ENCODE peak calls at places on chromosomes 13 and 19, in four cellular contexts. K is GM12865, C is SW480, P is HEK293T. A is an unnamed sample.

GRCh38 chr19:6092329-6093286 is 17.7 kb downstream of the RFX2 start:
- DNase-seq in K (peak), C (peak), P (peak), A (no peak)

GRCh38 chr13:47241446-47241845 is 344.6 kb upstream of the HTR2A start:
- DNase-seq in K (no peak), C (peak), P (no peak), A (no peak)

GRCh38 chr13:93286047-93286446 is 59.4 kb downstream of the GPC6 start:
- DNase-seq in K (no peak), C (no peak), P (no peak), A (no peak)

GRCh38 chr19:29121684-29122083 is 91.3 kb downstream of the UQCRFS1 start:
- DNase-seq in K (peak), C (peak), P (no peak), A (no peak)

GRCh38 chr19:21751379-21751778 is 16.0 kb downstream of the ZNF100 start:
- DNase-seq in K (no peak), C (no peak), P (no peak), A (no peak)

GRCh38 chr13:26964278-26965057 is 203.9 kb upstream of the GPR12 start:
- DNase-seq in K (no peak), C (peak), P (no peak), A (no peak)

GRCh38 chr13:59318320-59318930 is 845.3 kb downstream of the DIAPH3 start:
- DNase-seq in K (peak), C (peak), P (peak), A (peak)

GRCh38 chr13:21242236-21242635 is 65.8 kb downstream of the MRPL57 start:
- DNase-seq in K (no peak), C (no peak), P (no peak), A (no peak)

GRCh38 chr13:40148103-40148502 is 492.6 kb downstream of the COG6 start:
- DNase-seq in K (no peak), C (no peak), P (no peak), A (no peak)

GRCh38 chr13:79451500-79451962 is 29.4 kb upstream of the NDFIP2 start:
- DNase-seq in K (peak), C (peak), P (peak), A (peak)

GRCh38 chr13:95129004-95129403 is 172.2 kb downstream of the ABCC4 start:
- DNase-seq in K (no peak), C (no peak), P (no peak), A (no peak)

GRCh38 chr19:47284324-47284899 is 9.7 kb downstream of the INAFM1 start:
- DNase-seq in K (peak), C (peak), P (peak), A (no peak)

GRCh38 chr19:16117594-16118033 is 5.9 kb downstream of the RAB8A start:
- DNase-seq in K (peak), C (no peak), P (no peak), A (no peak)

GRCh38 chr19:47068876-47069406 is 20.5 kb upstream of the TMEM160 start:
- DNase-seq in K (no peak), C (no peak), P (no peak), A (no peak)

GRCh38 chr19:43956827-43957226 is 5.8 kb downstream of the ZNF221 start:
- DNase-seq in K (peak), C (no peak), P (no peak), A (no peak)

GRCh38 chr19:2888739-2889224 is 11.9 kb upstream of the ZNF57 start:
- DNase-seq in K (peak), C (peak), P (no peak), A (peak)

GRCh38 chr19:33063356-33064116 is 1.2 kb downstream of the RHPN2 start:
- DNase-seq in K (no peak), C (peak), P (no peak), A (no peak)

GRCh38 chr13:38707433-38707832 is 20.6 kb downstream of the FREM2 start:
- DNase-seq in K (no peak), C (no peak), P (no peak), A (no peak)

GRCh38 chr13:26973281-26973680 is 198.3 kb downstream of the USP12 start:
- DNase-seq in K (no peak), C (no peak), P (no peak), A (no peak)

GRCh38 chr13:43516401-43516826 is 270.4 kb downstream of the ENOX1 start:
- DNase-seq in K (no peak), C (no peak), P (no peak), A (no peak)

GRCh38 chr19:9608912-9609311 is 12.1 kb downstream of the ZNF561 start:
- DNase-seq in K (no peak), C (no peak), P (no peak), A (no peak)

GRCh38 chr13:58889474-58889873 is 1257.9 kb downstream of the PCDH17 start:
- DNase-seq in K (no peak), C (no peak), P (no peak), A (no peak)

GRCh38 chr13:42247883-42248282 is 24.1 kb upstream of the AKAP11 start:
- DNase-seq in K (no peak), C (no peak), P (no peak), A (no peak)

GRCh38 chr13:111005808-111006494 is 91.1 kb upstream of the ANKRD10 start:
- DNase-seq in K (no peak), C (no peak), P (no peak), A (no peak)

GRCh38 chr19:5293607-5294089 is 47.0 kb downstream of the PTPRS start:
- DNase-seq in K (no peak), C (no peak), P (peak), A (no peak)

GRCh38 chr13:110340812-110341444 is 33.8 kb downstream of the COL4A2 start:
- DNase-seq in K (peak), C (no peak), P (no peak), A (peak)

GRCh38 chr13:110301606-110302131 is 5.3 kb downstream of the COL4A1 start:
- DNase-seq in K (no peak), C (no peak), P (no peak), A (no peak)

GRCh38 chr19:49451430-49452181 is at the start of gene PIH1D1:
- DNase-seq in K (peak), C (peak), P (peak), A (peak)

GRCh38 chr19:12788025-12788681 is 3.1 kb upstream of the JUNB start:
- DNase-seq in K (no peak), C (no peak), P (no peak), A (no peak)

GRCh38 chr13:99263386-99263785 is 5.2 kb upstream of the GPR18 start:
- DNase-seq in K (no peak), C (no peak), P (no peak), A (no peak)

GRCh38 chr13:113291997-113292862 is 4.8 kb upstream of the LAMP1 start:
- DNase-seq in K (no peak), C (peak), P (peak), A (no peak)

GRCh38 chr13:44868397-44868796 is 120.9 kb downstream of the NUFIP1 start:
- DNase-seq in K (peak), C (no peak), P (no peak), A (no peak)

GRCh38 chr19:50380137-50380536 is 3.9 kb downstream of the NR1H2 start:
- DNase-seq in K (no peak), C (no peak), P (no peak), A (no peak)

GRCh38 chr19:32397736-32398135 is 7.8 kb upstream of the DPY19L3 start:
- DNase-seq in K (no peak), C (peak), P (no peak), A (no peak)

GRCh38 chr13:98585946-98586345 is 9.0 kb upstream of the STK24 start:
- DNase-seq in K (no peak), C (no peak), P (no peak), A (no peak)

GRCh38 chr13:89486065-89486464 is 1814.9 kb downstream of the SLITRK5 start:
- DNase-seq in K (no peak), C (no peak), P (no peak), A (no peak)

GRCh38 chr13:112963641-112964040 is 5.4 kb upstream of the MCF2L start:
- DNase-seq in K (no peak), C (no peak), P (no peak), A (no peak)